ENCODE peak calls at places on chromosomes 5 and 9, in ten cellular contexts. One of them, this sample, is unnamed.

GRCh38 chr9:79037338-79037737 is 534.4 kb upstream of the TLE4 start:
- DNase-seq in IMR-90: no peak
- DNase-seq in body of pancreas: no peak
- DNase-seq in ovary: no peak
- DNase-seq in gastrocnemius medialis: no peak
- DNase-seq in uterus: no peak
- DNase-seq in tibial nerve: no peak
- DNase-seq in spleen: no peak
- DNase-seq in esophagus muscularis mucosa: no peak
- DNase-seq in A549: no peak
- DNase-seq in this sample: no peak

GRCh38 chr5:151212361-151212899 is 11.5 kb downstream of the CCDC69 start:
- DNase-seq in IMR-90: no peak
- DNase-seq in body of pancreas: no peak
- DNase-seq in ovary: no peak
- DNase-seq in gastrocnemius medialis: no peak
- DNase-seq in uterus: no peak
- DNase-seq in tibial nerve: no peak
- DNase-seq in spleen: no peak
- DNase-seq in esophagus muscularis mucosa: no peak
- DNase-seq in A549: no peak
- DNase-seq in this sample: no peak

GRCh38 chr5:133456933-133457402 is 155.4 kb downstream of the FSTL4 start:
- DNase-seq in IMR-90: no peak
- DNase-seq in body of pancreas: peak; percentile 10
- DNase-seq in ovary: no peak
- DNase-seq in gastrocnemius medialis: no peak
- DNase-seq in uterus: no peak
- DNase-seq in tibial nerve: no peak
- DNase-seq in spleen: no peak
- DNase-seq in esophagus muscularis mucosa: no peak
- DNase-seq in A549: no peak
- DNase-seq in this sample: no peak

GRCh38 chr5:88769165-88769564 is 113.8 kb downstream of the MEF2C start:
- DNase-seq in IMR-90: peak; percentile 10
- DNase-seq in body of pancreas: peak; percentile 5
- DNase-seq in ovary: peak; percentile 39
- DNase-seq in gastrocnemius medialis: no peak
- DNase-seq in uterus: peak; percentile 58
- DNase-seq in tibial nerve: no peak
- DNase-seq in spleen: no peak
- DNase-seq in esophagus muscularis mucosa: no peak
- DNase-seq in A549: no peak
- DNase-seq in this sample: no peak

GRCh38 chr5:133993152-133993548 is 11.6 kb downstream of the VDAC1 start:
- DNase-seq in IMR-90: peak; percentile 82
- DNase-seq in body of pancreas: no peak
- DNase-seq in ovary: no peak
- DNase-seq in gastrocnemius medialis: no peak
- DNase-seq in uterus: no peak
- DNase-seq in tibial nerve: no peak
- DNase-seq in spleen: no peak
- DNase-seq in esophagus muscularis mucosa: no peak
- DNase-seq in A549: no peak
- DNase-seq in this sample: no peak

GRCh38 chr9:131635285-131635684 is 90.0 kb downstream of the PRRT1B start:
- DNase-seq in IMR-90: peak; percentile 99
- DNase-seq in body of pancreas: peak; percentile 96
- DNase-seq in ovary: peak; percentile 87
- DNase-seq in gastrocnemius medialis: peak; percentile 75
- DNase-seq in uterus: peak; percentile 86
- DNase-seq in tibial nerve: peak; percentile 82
- DNase-seq in spleen: peak; percentile 92
- DNase-seq in esophagus muscularis mucosa: peak; percentile 94
- DNase-seq in A549: peak; percentile 89
- DNase-seq in this sample: peak; percentile 86

GRCh38 chr9:135522931-135523330 is 1.7 kb downstream of the LCN1 start:
- DNase-seq in IMR-90: no peak
- DNase-seq in body of pancreas: no peak
- DNase-seq in ovary: no peak
- DNase-seq in gastrocnemius medialis: no peak
- DNase-seq in uterus: no peak
- DNase-seq in tibial nerve: no peak
- DNase-seq in spleen: no peak
- DNase-seq in esophagus muscularis mucosa: no peak
- DNase-seq in A549: no peak
- DNase-seq in this sample: no peak

GRCh38 chr9:92980085-92980745 is 32.9 kb downstream of the FGD3 start:
- DNase-seq in IMR-90: no peak
- DNase-seq in body of pancreas: no peak
- DNase-seq in ovary: no peak
- DNase-seq in gastrocnemius medialis: no peak
- DNase-seq in uterus: no peak
- DNase-seq in tibial nerve: no peak
- DNase-seq in spleen: no peak
- DNase-seq in esophagus muscularis mucosa: no peak
- DNase-seq in A549: no peak
- DNase-seq in this sample: no peak

GRCh38 chr5:153159611-153160010 is 330.9 kb upstream of the GRIA1 start:
- DNase-seq in IMR-90: no peak
- DNase-seq in body of pancreas: no peak
- DNase-seq in ovary: no peak
- DNase-seq in gastrocnemius medialis: no peak
- DNase-seq in uterus: no peak
- DNase-seq in tibial nerve: no peak
- DNase-seq in spleen: no peak
- DNase-seq in esophagus muscularis mucosa: no peak
- DNase-seq in A549: no peak
- DNase-seq in this sample: no peak

GRCh38 chr5:62791059-62791458 is 212.4 kb downstream of the LRRC70 start:
- DNase-seq in IMR-90: no peak
- DNase-seq in body of pancreas: no peak
- DNase-seq in ovary: no peak
- DNase-seq in gastrocnemius medialis: no peak
- DNase-seq in uterus: no peak
- DNase-seq in tibial nerve: no peak
- DNase-seq in spleen: no peak
- DNase-seq in esophagus muscularis mucosa: no peak
- DNase-seq in A549: peak; percentile 33
- DNase-seq in this sample: no peak
- TF ChIP-seq CTCF in IMR-90: peak; percentile 12
- TF ChIP-seq CTCF in body of pancreas: no peak
- TF ChIP-seq CTCF in ovary: no peak
- TF ChIP-seq CTCF in gastrocnemius medialis: no peak
- TF ChIP-seq CTCF in uterus: no peak
- TF ChIP-seq CTCF in tibial nerve: no peak
- TF ChIP-seq CTCF in spleen: no peak
- TF ChIP-seq CTCF in esophagus muscularis mucosa: no peak
- TF ChIP-seq CTCF in A549: peak; percentile 44
- TF ChIP-seq CTCF in this sample: peak; percentile 22

DNA sequence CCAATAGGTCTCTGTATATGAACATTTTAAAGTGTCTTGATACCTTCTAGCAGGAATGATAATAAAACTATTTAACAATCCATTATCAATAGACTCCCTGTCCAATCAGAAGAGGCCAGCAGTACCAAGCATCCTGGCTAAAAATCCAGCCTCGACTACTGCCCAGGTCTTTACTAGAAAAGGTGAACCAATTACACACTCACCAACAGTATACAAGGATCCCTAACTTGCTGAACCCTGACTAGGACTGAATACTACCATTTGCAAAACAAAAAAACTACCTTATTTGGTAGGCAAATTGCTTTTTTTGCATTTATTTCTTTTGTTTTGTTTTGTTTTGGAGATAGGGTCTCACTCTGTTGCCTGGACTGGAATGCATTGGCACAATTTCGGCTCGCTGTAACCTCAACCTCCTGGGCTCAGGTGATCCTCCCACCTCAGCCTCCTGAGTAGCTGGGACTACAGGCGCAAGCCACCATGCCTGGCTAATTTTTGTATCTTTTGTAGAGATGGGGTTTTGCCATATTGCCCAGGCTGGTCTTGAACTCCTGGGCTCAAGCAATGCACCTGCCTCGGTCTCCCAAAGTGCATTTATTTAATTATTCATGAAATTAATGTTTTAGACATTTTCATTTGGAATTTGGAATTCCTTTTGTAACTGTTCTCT is 27.5 kb downstream of the FNBP1 start:
- DNase-seq in IMR-90: no peak
- DNase-seq in body of pancreas: no peak
- DNase-seq in ovary: no peak
- DNase-seq in gastrocnemius medialis: no peak
- DNase-seq in uterus: no peak
- DNase-seq in tibial nerve: no peak
- DNase-seq in spleen: no peak
- DNase-seq in esophagus muscularis mucosa: no peak
- DNase-seq in A549: no peak
- DNase-seq in this sample: no peak
- TF ChIP-seq POLR2A in IMR-90: no peak
- TF ChIP-seq POLR2A in body of pancreas: no peak
- TF ChIP-seq POLR2A in ovary: no peak
- TF ChIP-seq POLR2A in gastrocnemius medialis: no peak
- TF ChIP-seq POLR2A in uterus: no peak
- TF ChIP-seq POLR2A in tibial nerve: no peak
- TF ChIP-seq POLR2A in spleen: no peak
- TF ChIP-seq POLR2A in esophagus muscularis mucosa: no peak
- TF ChIP-seq POLR2A in A549: no peak
- TF ChIP-seq POLR2A in this sample: no peak

GRCh38 chr9:27703591-27703990 is 130.3 kb upstream of the C9orf72 start:
- DNase-seq in IMR-90: no peak
- DNase-seq in body of pancreas: no peak
- DNase-seq in ovary: no peak
- DNase-seq in gastrocnemius medialis: no peak
- DNase-seq in uterus: no peak
- DNase-seq in tibial nerve: no peak
- DNase-seq in spleen: no peak
- DNase-seq in esophagus muscularis mucosa: no peak
- DNase-seq in A549: no peak
- DNase-seq in this sample: no peak

GRCh38 chr9:27701664-27702063 is 128.4 kb upstream of the C9orf72 start:
- DNase-seq in IMR-90: no peak
- DNase-seq in body of pancreas: peak; percentile 60
- DNase-seq in ovary: peak; percentile 18
- DNase-seq in gastrocnemius medialis: peak; percentile 9
- DNase-seq in uterus: no peak
- DNase-seq in tibial nerve: peak; percentile 45
- DNase-seq in spleen: no peak
- DNase-seq in esophagus muscularis mucosa: peak; percentile 82
- DNase-seq in A549: no peak
- DNase-seq in this sample: peak; percentile 45

DNA sequence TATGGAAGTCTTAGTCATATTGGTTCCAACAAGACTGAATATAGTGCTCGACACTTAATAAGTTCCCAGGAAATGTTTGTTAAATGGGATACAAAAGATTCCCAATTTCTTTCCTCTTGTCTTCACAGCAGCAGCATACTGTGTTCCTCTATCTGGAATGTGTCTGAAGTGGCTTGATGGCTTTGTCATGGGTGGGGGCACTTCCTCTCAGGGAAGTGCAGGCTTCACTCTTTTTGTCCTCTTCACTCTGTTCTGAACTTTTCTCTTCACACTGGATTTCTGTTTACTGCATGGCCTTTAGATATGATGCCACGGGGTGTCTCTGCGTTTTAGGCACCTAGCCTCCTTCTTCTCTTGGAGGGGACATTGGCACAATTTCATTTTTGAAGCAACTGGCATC is 127.7 kb upstream of the C9orf72 start:
- DNase-seq in IMR-90: no peak
- DNase-seq in body of pancreas: peak; percentile 4
- DNase-seq in ovary: no peak
- DNase-seq in gastrocnemius medialis: no peak
- DNase-seq in uterus: no peak
- DNase-seq in tibial nerve: no peak
- DNase-seq in spleen: no peak
- DNase-seq in esophagus muscularis mucosa: peak; percentile 84
- DNase-seq in A549: no peak
- DNase-seq in this sample: no peak
- H3K4me3 ChIP-seq in IMR-90: no peak overlapping the region
- H3K4me3 ChIP-seq in body of pancreas: no peak overlapping the region
- H3K4me3 ChIP-seq in ovary: no peak overlapping the region
- H3K4me3 ChIP-seq in gastrocnemius medialis: no peak overlapping the region
- H3K4me3 ChIP-seq in uterus: no peak overlapping the region
- H3K4me3 ChIP-seq in tibial nerve: no peak overlapping the region
- H3K4me3 ChIP-seq in spleen: no peak overlapping the region
- H3K4me3 ChIP-seq in esophagus muscularis mucosa: no peak overlapping the region
- H3K4me3 ChIP-seq in A549: no peak overlapping the region
- H3K4me3 ChIP-seq in this sample: no peak overlapping the region

GRCh38 chr5:83377131-83377865 is 94.2 kb upstream of the VCAN start:
- DNase-seq in IMR-90: peak; percentile 92
- DNase-seq in body of pancreas: no peak
- DNase-seq in ovary: no peak
- DNase-seq in gastrocnemius medialis: no peak
- DNase-seq in uterus: no peak
- DNase-seq in tibial nerve: no peak
- DNase-seq in spleen: no peak
- DNase-seq in esophagus muscularis mucosa: no peak
- DNase-seq in A549: no peak
- DNase-seq in this sample: no peak

GRCh38 chr5:83375049-83375710 is 96.4 kb upstream of the VCAN start:
- DNase-seq in IMR-90: peak; percentile 10
- DNase-seq in body of pancreas: no peak
- DNase-seq in ovary: no peak
- DNase-seq in gastrocnemius medialis: no peak
- DNase-seq in uterus: no peak
- DNase-seq in tibial nerve: no peak
- DNase-seq in spleen: no peak
- DNase-seq in esophagus muscularis mucosa: no peak
- DNase-seq in A549: no peak
- DNase-seq in this sample: no peak

GRCh38 chr5:83378624-83379259 is 92.8 kb upstream of the VCAN start:
- DNase-seq in IMR-90: no peak
- DNase-seq in body of pancreas: no peak
- DNase-seq in ovary: no peak
- DNase-seq in gastrocnemius medialis: no peak
- DNase-seq in uterus: no peak
- DNase-seq in tibial nerve: no peak
- DNase-seq in spleen: no peak
- DNase-seq in esophagus muscularis mucosa: no peak
- DNase-seq in A549: no peak
- DNase-seq in this sample: no peak

GRCh38 chr5:83374547-83374946 is 97.0 kb upstream of the VCAN start:
- DNase-seq in IMR-90: peak; percentile 67
- DNase-seq in body of pancreas: peak; percentile 41
- DNase-seq in ovary: peak; percentile 62
- DNase-seq in gastrocnemius medialis: no peak
- DNase-seq in uterus: peak; percentile 42
- DNase-seq in tibial nerve: peak; percentile 63
- DNase-seq in spleen: no peak
- DNase-seq in esophagus muscularis mucosa: no peak
- DNase-seq in A549: no peak
- DNase-seq in this sample: peak; percentile 21

DNA sequence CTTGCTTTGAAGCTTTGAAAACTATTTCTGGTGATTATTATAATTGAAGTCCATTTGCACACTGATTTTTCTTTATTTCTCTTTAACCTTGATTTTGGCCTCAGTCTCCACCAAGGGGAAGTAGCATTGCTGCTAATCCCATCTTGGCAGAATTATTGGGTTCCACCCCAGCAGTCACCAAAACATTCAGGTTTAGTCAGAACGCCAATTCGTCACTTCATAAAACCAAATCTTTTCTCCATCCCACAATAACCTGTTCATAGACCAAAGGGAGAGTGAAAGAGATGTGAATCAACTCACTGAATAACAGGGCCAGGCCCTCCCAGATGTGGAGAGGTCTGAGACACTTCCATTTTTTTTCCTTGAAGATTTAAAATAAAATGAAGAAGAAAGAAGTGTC is 95.1 kb upstream of the VCAN start:
- DNase-seq in IMR-90: no peak
- DNase-seq in body of pancreas: no peak
- DNase-seq in ovary: no peak
- DNase-seq in gastrocnemius medialis: no peak
- DNase-seq in uterus: no peak
- DNase-seq in tibial nerve: no peak
- DNase-seq in spleen: no peak
- DNase-seq in esophagus muscularis mucosa: no peak
- DNase-seq in A549: no peak
- DNase-seq in this sample: no peak
- TF ChIP-seq CTCF in IMR-90: no peak
- TF ChIP-seq CTCF in body of pancreas: no peak
- TF ChIP-seq CTCF in ovary: no peak
- TF ChIP-seq CTCF in gastrocnemius medialis: no peak
- TF ChIP-seq CTCF in uterus: no peak
- TF ChIP-seq CTCF in tibial nerve: no peak
- TF ChIP-seq CTCF in spleen: no peak
- TF ChIP-seq CTCF in esophagus muscularis mucosa: no peak
- TF ChIP-seq CTCF in A549: no peak
- TF ChIP-seq CTCF in this sample: no peak

This sample was measured in heart left ventricle.